ENCODE peak calls at places on chromosomes 5 and 9, in nine cellular contexts. One of them, this sample, is unnamed.

GRCh38 chr5:86500947-86501346 is 116.8 kb upstream of the COX7C start:
- DNase-seq in spleen: no peak
- DNase-seq in prostate gland: no peak
- DNase-seq in heart left ventricle: no peak
- DNase-seq in ovary: no peak
- DNase-seq in stomach: no peak
- DNase-seq in Peyer's patch: no peak
- DNase-seq in A549: peak
- DNase-seq in GM12891: no peak
- DNase-seq in this sample: no peak

GRCh38 chr5:157342822-157343402 is 77.0 kb downstream of the CYFIP2 start:
- DNase-seq in A549: peak
- DNase-seq in ovary: no peak
- DNase-seq in stomach: peak
- DNase-seq in prostate gland: no peak
- DNase-seq in heart left ventricle: no peak
- DNase-seq in spleen: no peak
- DNase-seq in GM12891: peak
- DNase-seq in Peyer's patch: no peak
- DNase-seq in this sample: no peak

GRCh38 chr5:157549283-157549629 is 26.3 kb downstream of the ADAM19 start:
- DNase-seq in GM12891: no peak
- DNase-seq in ovary: no peak
- DNase-seq in stomach: no peak
- DNase-seq in prostate gland: no peak
- DNase-seq in Peyer's patch: no peak
- DNase-seq in spleen: no peak
- DNase-seq in A549: no peak
- DNase-seq in heart left ventricle: no peak
- DNase-seq in this sample: no peak

GRCh38 chr9:128245293-128246151 is 30.3 kb downstream of the GOLGA2 start:
- DNase-seq in prostate gland: no peak
- DNase-seq in heart left ventricle: peak
- DNase-seq in stomach: no peak
- DNase-seq in Peyer's patch: no peak
- DNase-seq in A549: no peak
- DNase-seq in GM12891: no peak
- DNase-seq in ovary: no peak
- DNase-seq in spleen: no peak
- DNase-seq in this sample: no peak

GRCh38 chr5:35363387-35363965 is 133.2 kb upstream of the PRLR start:
- DNase-seq in prostate gland: no peak
- DNase-seq in GM12891: no peak
- DNase-seq in A549: no peak
- DNase-seq in stomach: no peak
- DNase-seq in heart left ventricle: no peak
- DNase-seq in ovary: no peak
- DNase-seq in spleen: no peak
- DNase-seq in Peyer's patch: no peak
- DNase-seq in this sample: no peak

GRCh38 chr9:37528652-37529072 is 42.9 kb downstream of the POLR1E start:
- DNase-seq in ovary: no peak
- DNase-seq in A549: no peak
- DNase-seq in Peyer's patch: no peak
- DNase-seq in heart left ventricle: no peak
- DNase-seq in spleen: no peak
- DNase-seq in stomach: no peak
- DNase-seq in GM12891: no peak
- DNase-seq in prostate gland: no peak
- DNase-seq in this sample: no peak

GRCh38 chr9:98745470-98745869 is 36.7 kb upstream of the GABBR2 start:
- DNase-seq in ovary: no peak
- DNase-seq in heart left ventricle: no peak
- DNase-seq in Peyer's patch: no peak
- DNase-seq in stomach: no peak
- DNase-seq in GM12891: no peak
- DNase-seq in A549: no peak
- DNase-seq in prostate gland: no peak
- DNase-seq in spleen: no peak
- DNase-seq in this sample: no peak

GRCh38 chr9:134532084-134532483 is 109.5 kb upstream of the COL5A1 start:
- DNase-seq in GM12891: no peak
- DNase-seq in stomach: no peak
- DNase-seq in Peyer's patch: no peak
- DNase-seq in heart left ventricle: no peak
- DNase-seq in spleen: no peak
- DNase-seq in A549: no peak
- DNase-seq in ovary: no peak
- DNase-seq in prostate gland: no peak
- DNase-seq in this sample: no peak

GRCh38 chr9:21340735-21341134 is 5.5 kb upstream of the KLHL9 start:
- DNase-seq in spleen: no peak
- DNase-seq in A549: no peak
- DNase-seq in GM12891: no peak
- DNase-seq in heart left ventricle: no peak
- DNase-seq in Peyer's patch: no peak
- DNase-seq in prostate gland: no peak
- DNase-seq in stomach: no peak
- DNase-seq in ovary: no peak
- DNase-seq in this sample: no peak

GRCh38 chr9:21336467-21336866 is 1.3 kb upstream of the KLHL9 start:
- DNase-seq in GM12891: no peak
- DNase-seq in Peyer's patch: no peak
- DNase-seq in prostate gland: no peak
- DNase-seq in stomach: no peak
- DNase-seq in A549: peak
- DNase-seq in spleen: no peak
- DNase-seq in ovary: no peak
- DNase-seq in heart left ventricle: no peak
- DNase-seq in this sample: no peak

GRCh38 chr9:21334603-21334968 is 618 bp downstream of the KLHL9 start:
- DNase-seq in Peyer's patch: no peak
- DNase-seq in A549: peak
- DNase-seq in ovary: no peak
- DNase-seq in spleen: no peak
- DNase-seq in stomach: no peak
- DNase-seq in prostate gland: no peak
- DNase-seq in heart left ventricle: no peak
- DNase-seq in GM12891: no peak
- DNase-seq in this sample: no peak

GRCh38 chr9:21331676-21332402 is 3.4 kb downstream of the KLHL9 start:
- DNase-seq in GM12891: no peak
- DNase-seq in prostate gland: no peak
- DNase-seq in ovary: no peak
- DNase-seq in A549: no peak
- DNase-seq in spleen: no peak
- DNase-seq in heart left ventricle: no peak
- DNase-seq in stomach: no peak
- DNase-seq in Peyer's patch: no peak
- DNase-seq in this sample: no peak

GRCh38 chr9:21334969-21335632 is at the start of gene KLHL9:
- DNase-seq in GM12891: peak
- DNase-seq in ovary: peak
- DNase-seq in stomach: peak
- DNase-seq in spleen: peak
- DNase-seq in heart left ventricle: peak
- DNase-seq in Peyer's patch: peak
- DNase-seq in A549: peak
- DNase-seq in prostate gland: peak
- DNase-seq in this sample: peak
- TF ChIP-seq POLR2A in GM12891: no peak
- TF ChIP-seq POLR2A in ovary: peak
- TF ChIP-seq POLR2A in stomach: peak
- TF ChIP-seq POLR2A in spleen: no peak
- TF ChIP-seq POLR2A in heart left ventricle: no peak
- TF ChIP-seq POLR2A in Peyer's patch: peak
- TF ChIP-seq POLR2A in A549: peak
- TF ChIP-seq POLR2A in prostate gland: peak
- TF ChIP-seq POLR2A in this sample: peak

GRCh38 chr5:43117092-43117491 is 3.6 kb upstream of the ZNF131 start:
- DNase-seq in Peyer's patch: no peak
- DNase-seq in stomach: no peak
- DNase-seq in ovary: no peak
- DNase-seq in A549: no peak
- DNase-seq in heart left ventricle: no peak
- DNase-seq in GM12891: no peak
- DNase-seq in spleen: no peak
- DNase-seq in prostate gland: no peak
- DNase-seq in this sample: peak

GRCh38 chr5:43115968-43116367 is 4.7 kb upstream of the ZNF131 start:
- DNase-seq in spleen: no peak
- DNase-seq in GM12891: no peak
- DNase-seq in prostate gland: no peak
- DNase-seq in ovary: no peak
- DNase-seq in heart left ventricle: no peak
- DNase-seq in stomach: no peak
- DNase-seq in A549: no peak
- DNase-seq in Peyer's patch: no peak
- DNase-seq in this sample: no peak

GRCh38 chr5:43121565-43122484 is 1.1 kb downstream of the ZNF131 start:
- DNase-seq in Peyer's patch: peak
- DNase-seq in stomach: no peak
- DNase-seq in spleen: no peak
- DNase-seq in ovary: peak
- DNase-seq in prostate gland: peak
- DNase-seq in GM12891: no peak
- DNase-seq in heart left ventricle: no peak
- DNase-seq in A549: peak
- DNase-seq in this sample: peak

GRCh38 chr5:43123887-43124286 is 3.2 kb downstream of the ZNF131 start:
- DNase-seq in Peyer's patch: no peak
- DNase-seq in heart left ventricle: no peak
- DNase-seq in spleen: no peak
- DNase-seq in stomach: no peak
- DNase-seq in GM12891: no peak
- DNase-seq in prostate gland: no peak
- DNase-seq in ovary: no peak
- DNase-seq in A549: no peak
- DNase-seq in this sample: no peak

DNA sequence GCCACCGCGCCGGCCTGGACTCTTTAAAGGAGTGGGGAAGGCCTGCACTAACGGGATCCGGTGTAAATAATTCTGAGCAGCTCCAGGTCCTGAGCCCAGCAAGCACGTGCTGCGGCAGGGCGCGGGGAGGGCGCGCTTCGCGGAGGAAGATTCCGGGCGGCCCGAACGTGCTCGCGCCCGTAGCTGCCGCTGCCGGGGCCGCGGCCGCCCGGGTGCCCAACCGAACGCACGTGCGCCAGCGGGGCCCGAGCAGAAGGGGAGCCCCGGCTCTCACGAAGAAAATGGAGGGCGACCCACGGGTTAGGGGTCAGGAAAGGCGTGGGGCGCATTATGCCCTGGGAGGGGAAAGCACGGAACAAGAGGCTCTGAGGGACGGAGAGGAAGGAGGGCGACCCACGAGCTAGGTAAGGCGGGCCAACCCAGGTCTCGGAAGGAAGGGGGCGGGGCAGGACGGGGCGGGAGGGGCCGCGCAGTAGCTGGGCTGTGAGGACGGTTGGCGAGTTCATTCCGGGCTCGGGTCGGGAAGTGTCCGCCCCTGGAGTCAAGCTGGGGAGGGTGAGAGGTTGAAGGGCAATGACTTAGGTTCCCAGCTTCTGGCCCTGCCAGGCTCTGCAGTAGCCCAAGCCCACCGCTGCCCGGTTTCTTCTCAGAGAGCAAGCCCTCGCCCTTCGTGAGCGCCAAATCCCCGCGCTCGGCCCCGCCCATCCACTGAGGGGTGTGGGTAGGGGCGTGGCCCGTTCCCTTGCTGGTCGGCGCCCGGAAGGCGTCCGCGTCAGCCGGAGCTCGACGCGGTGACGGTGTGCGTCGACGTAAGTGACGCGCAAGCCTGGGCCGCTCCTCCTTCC is at the start of gene ZNF131:
- DNase-seq in Peyer's patch: peak
- DNase-seq in A549: peak
- DNase-seq in GM12891: peak
- DNase-seq in prostate gland: peak
- DNase-seq in heart left ventricle: peak
- DNase-seq in spleen: peak
- DNase-seq in ovary: peak
- DNase-seq in stomach: peak
- DNase-seq in this sample: peak
- TF ChIP-seq POLR2A in Peyer's patch: peak
- TF ChIP-seq POLR2A in A549: peak
- TF ChIP-seq POLR2A in GM12891: peak
- TF ChIP-seq POLR2A in prostate gland: peak
- TF ChIP-seq POLR2A in heart left ventricle: peak
- TF ChIP-seq POLR2A in spleen: no peak
- TF ChIP-seq POLR2A in ovary: peak
- TF ChIP-seq POLR2A in stomach: no peak
- TF ChIP-seq POLR2A in this sample: no peak

DNA sequence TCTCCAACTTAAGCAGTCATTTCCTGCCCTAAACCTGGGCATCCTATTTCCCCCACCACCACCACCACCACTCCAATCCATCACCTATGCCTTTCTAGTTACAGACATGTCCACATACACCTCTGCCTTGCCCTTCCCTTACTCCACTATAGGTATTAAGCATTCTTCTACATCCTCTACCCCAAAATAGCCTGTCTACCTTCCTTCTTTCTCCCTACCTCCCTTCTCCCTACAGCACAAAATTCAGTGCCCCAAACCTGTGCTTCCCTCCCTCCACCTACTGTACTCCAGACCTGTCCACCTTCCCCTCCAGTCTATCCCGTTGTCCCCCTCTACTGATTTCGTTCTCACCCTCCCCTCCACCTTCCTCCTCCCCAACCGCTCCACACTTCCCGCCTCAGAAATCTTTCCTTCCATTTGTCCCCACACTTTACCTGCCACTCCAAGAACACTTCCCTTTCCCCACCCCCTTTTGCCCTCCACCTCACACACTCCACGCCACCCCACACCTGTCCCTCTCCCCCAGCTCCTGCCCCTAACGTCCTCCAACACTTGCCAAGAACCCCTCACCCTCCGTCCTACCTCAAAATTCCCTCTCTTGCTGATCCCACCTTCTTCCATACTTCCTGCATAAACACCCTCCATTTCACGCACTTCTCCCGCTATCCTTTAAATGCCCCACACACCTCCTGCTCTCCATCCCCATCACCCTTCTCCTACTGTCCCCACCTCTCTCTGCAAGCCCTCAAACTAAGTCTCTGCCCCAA is 1.5 kb downstream of the STRBP start:
- DNase-seq in A549: no peak
- DNase-seq in prostate gland: no peak
- DNase-seq in heart left ventricle: no peak
- DNase-seq in spleen: no peak
- DNase-seq in GM12891: no peak
- DNase-seq in ovary: no peak
- DNase-seq in Peyer's patch: no peak
- DNase-seq in stomach: no peak
- DNase-seq in this sample: no peak
- TF ChIP-seq POLR2A in A549: no peak
- TF ChIP-seq POLR2A in prostate gland: no peak
- TF ChIP-seq POLR2A in heart left ventricle: no peak
- TF ChIP-seq POLR2A in spleen: no peak
- TF ChIP-seq POLR2A in GM12891: no peak
- TF ChIP-seq POLR2A in ovary: no peak
- TF ChIP-seq POLR2A in Peyer's patch: no peak
- TF ChIP-seq POLR2A in stomach: no peak
- TF ChIP-seq POLR2A in this sample: no peak

DNA sequence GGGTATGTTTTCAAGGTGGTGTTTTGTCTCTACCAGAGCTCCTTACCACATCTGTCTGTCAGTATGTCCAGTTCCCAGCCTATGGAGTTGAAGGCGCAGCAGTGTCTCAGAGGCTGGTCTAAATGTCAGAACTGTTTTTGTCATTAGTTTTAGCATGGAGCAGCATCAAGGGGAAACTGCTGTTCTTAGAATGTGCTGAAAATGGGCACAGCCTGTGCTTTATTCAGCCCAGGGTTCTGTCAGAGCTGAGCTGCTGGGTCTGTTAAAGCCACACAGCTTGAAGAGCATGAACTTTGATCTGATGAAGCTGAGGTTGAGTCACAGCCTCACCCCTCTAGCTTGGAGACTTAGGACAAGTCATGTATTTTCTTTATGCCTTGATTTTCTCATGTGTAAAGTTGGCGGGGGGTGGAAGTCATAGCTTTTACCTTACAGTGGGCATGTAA is 71.9 kb downstream of the RALGPS1 start:
- DNase-seq in Peyer's patch: no peak
- DNase-seq in GM12891: no peak
- DNase-seq in heart left ventricle: no peak
- DNase-seq in prostate gland: no peak
- DNase-seq in stomach: no peak
- DNase-seq in spleen: no peak
- DNase-seq in ovary: no peak
- DNase-seq in A549: peak
- DNase-seq in this sample: no peak
- TF ChIP-seq POLR2A in Peyer's patch: no peak
- TF ChIP-seq POLR2A in GM12891: no peak
- TF ChIP-seq POLR2A in heart left ventricle: no peak
- TF ChIP-seq POLR2A in prostate gland: no peak
- TF ChIP-seq POLR2A in stomach: no peak
- TF ChIP-seq POLR2A in spleen: no peak
- TF ChIP-seq POLR2A in ovary: no peak
- TF ChIP-seq POLR2A in A549: no peak
- TF ChIP-seq POLR2A in this sample: no peak

This sample was measured in gastrocnemius medialis.